ENCODE peak calls at places on chromosomes 4 and X, in four cellular contexts. Y, R, G and D are unnamed samples.

GRCh38 chr4:73406548-73406875 is 2.4 kb downstream of the ALB start:
- DNase-seq in Y (no peak), G (peak), R (no peak), D (no peak)

GRCh38 chrX:72576161-72576896 is 3.7 kb upstream of the HDAC8 start:
- DNase-seq in Y (no peak), R (no peak), G (peak), D (peak)

GRCh38 chr4:32032136-32032672 is 1312.0 kb downstream of the PCDH7 start:
- DNase-seq in Y (no peak), R (no peak), G (no peak), D (no peak)

GRCh38 chr4:47674173-47674572 is 163.7 kb downstream of the CORIN start:
- DNase-seq in G (no peak), Y (no peak), R (no peak), D (peak)

GRCh38 chr4:17310269-17310652 is 201.6 kb downstream of the QDPR start:
- DNase-seq in G (peak), R (peak), Y (no peak), D (peak)

GRCh38 chr4:180156684-180157083 is 2086.5 kb upstream of the TENM3 start:
- DNase-seq in R (no peak), Y (no peak), G (no peak), D (no peak)

GRCh38 chrX:82945332-82945731 is 562.8 kb upstream of the POU3F4 start:
- DNase-seq in G (no peak), R (no peak), Y (no peak), D (peak)

GRCh38 chr4:185693548-185694215 is 118.3 kb downstream of the SORBS2 start:
- DNase-seq in G (no peak), Y (no peak), R (no peak), D (no peak)

GRCh38 chrX:42714981-42715688 is 62.8 kb downstream of the PPP1R2C start:
- DNase-seq in G (peak), Y (peak), R (no peak), D (peak)

GRCh38 chrX:100449696-100450606 is 39.9 kb upstream of the PCDH19 start:
- DNase-seq in Y (no peak), G (no peak), R (no peak), D (peak)

GRCh38 chr4:60962286-60962685 is 237.8 kb upstream of the ADGRL3 start:
- DNase-seq in G (no peak), Y (no peak), R (no peak), D (peak)

GRCh38 chrX:151722241-151722846 is 6.5 kb downstream of the FATE1 start:
- DNase-seq in G (no peak), Y (no peak), R (no peak), D (peak)

GRCh38 chrX:10172867-10173266 is 16.1 kb downstream of the CLCN4 start:
- DNase-seq in G (no peak), Y (no peak), R (no peak), D (peak)

GRCh38 chr4:11506194-11506593 is 77.5 kb upstream of the HS3ST1 start:
- DNase-seq in R (no peak), Y (no peak), G (no peak), D (no peak)

GRCh38 chr4:68948044-68948743 is 3.4 kb downstream of the UGT2A3 start:
- DNase-seq in R (no peak), Y (no peak), G (no peak), D (no peak)

GRCh38 chr4:130486186-130486585 is 1390.2 kb downstream of the C4orf33 start:
- DNase-seq in Y (no peak), G (peak), R (no peak), D (peak)

GRCh38 chr4:158016511-158016910 is 156.3 kb downstream of the GASK1B start:
- DNase-seq in Y (no peak), R (no peak), G (peak), D (peak)

GRCh38 chrX:7146703-7147430 is 645 bp upstream of the STS start:
- DNase-seq in R (no peak), G (no peak), Y (peak), D (peak)

GRCh38 chrX:151178746-151179145 is 2.4 kb downstream of the GPR50 start:
- DNase-seq in R (no peak), G (no peak), Y (no peak), D (no peak)

GRCh38 chrX:54049801-54050200 is 5.5 kb upstream of the PHF8 start:
- DNase-seq in G (no peak), R (no peak), Y (no peak), D (no peak)

GRCh38 chrX:101117701-101118100 is 19.7 kb downstream of the CENPI start:
- DNase-seq in Y (no peak), G (no peak), R (no peak), D (peak)

GRCh38 chr4:142236268-142236667 is 599.9 kb downstream of the IL15 start:
- DNase-seq in G (no peak), R (no peak), Y (no peak), D (peak)

GRCh38 chr4:183960021-183960420 is 54.9 kb downstream of the STOX2 start:
- DNase-seq in G (peak), R (peak), Y (no peak), D (peak)

GRCh38 chr4:119314356-119314755 is 7.6 kb downstream of the FABP2 start:
- DNase-seq in R (no peak), G (peak), Y (peak), D (peak)

GRCh38 chr4:155759372-155760252 is 791 bp downstream of the GUCY1B1 start:
- DNase-seq in Y (no peak), G (no peak), R (no peak), D (peak)

GRCh38 chr4:22667332-22667731 is 25.4 kb upstream of the GBA3 start:
- DNase-seq in R (no peak), Y (no peak), G (no peak), D (peak)

GRCh38 chrX:149512225-149512885 is 7.2 kb upstream of the IDS start:
- DNase-seq in R (no peak), Y (peak), G (no peak), D (peak)

GRCh38 chrX:115602308-115602707 is 41.3 kb downstream of the PLS3 start:
- DNase-seq in Y (no peak), R (no peak), G (no peak), D (no peak)

GRCh38 chr4:77917601-77918000 is 55.0 kb downstream of the MRPL1 start:
- DNase-seq in G (no peak), Y (no peak), R (no peak), D (no peak)

GRCh38 chrX:150049647-150050046 is 111.4 kb upstream of the EOLA2 start:
- DNase-seq in R (no peak), Y (no peak), G (no peak), D (peak)

GRCh38 chrX:100217547-100217946 is 192.5 kb downstream of the PCDH19 start:
- DNase-seq in R (no peak), Y (no peak), G (no peak), D (no peak)

GRCh38 chrX:142999209-142999720 is 26.5 kb upstream of the SPANXN4 start:
- DNase-seq in G (no peak), R (no peak), Y (no peak), D (no peak)

GRCh38 chr4:182536221-182536620 is 293.0 kb downstream of the TENM3 start:
- DNase-seq in R (no peak), G (peak), Y (no peak), D (no peak)

GRCh38 chr4:87007345-87008181 is 72.8 kb downstream of the AFF1 start:
- DNase-seq in G (peak), Y (peak), R (no peak), D (peak)

GRCh38 chrX:20309796-20310195 is 43.1 kb upstream of the RPS6KA3 start:
- DNase-seq in Y (no peak), R (no peak), G (peak), D (peak)

DNA sequence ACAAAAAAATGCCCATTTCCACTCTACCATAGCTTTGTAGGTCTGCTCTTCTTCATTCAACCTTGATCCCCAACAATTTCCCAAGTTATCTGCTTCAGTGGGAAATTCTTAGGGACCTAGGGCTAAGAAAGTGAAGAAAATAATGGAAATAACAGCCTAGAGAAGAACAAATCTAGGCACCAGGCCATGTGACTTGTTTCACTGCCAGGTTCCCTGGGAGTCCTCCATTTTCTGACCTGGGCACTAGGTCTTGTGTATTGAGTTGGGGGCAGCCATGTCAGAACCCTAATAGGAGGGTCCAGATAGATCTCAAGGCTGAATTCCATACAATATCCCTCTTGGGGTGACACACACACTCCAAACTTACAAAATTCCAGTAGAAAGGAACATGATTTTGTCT is 194.6 kb upstream of the STK26 start:
- DNase-seq in R (no peak), G (no peak), Y (no peak), D (no peak)
- H3K4me3 ChIP-seq in R (no peak), G (no peak), Y (no peak), D (no peak)

GRCh38 chr4:128810871-128811570 is 1.5 kb downstream of the JADE1 start:
- DNase-seq in Y (peak), R (peak), G (peak), D (peak)
- TF ChIP-seq CTCF in Y (no peak), R (no peak), G (no peak), D (no peak)

GRCh38 chrX:152917969-152918579 is 20.2 kb downstream of the ZNF185 start:
- DNase-seq in G (no peak), R (no peak), Y (no peak), D (peak)
- H3K4me3 ChIP-seq in G (no peak), R (no peak), Y (no peak), D (no peak)

DNA sequence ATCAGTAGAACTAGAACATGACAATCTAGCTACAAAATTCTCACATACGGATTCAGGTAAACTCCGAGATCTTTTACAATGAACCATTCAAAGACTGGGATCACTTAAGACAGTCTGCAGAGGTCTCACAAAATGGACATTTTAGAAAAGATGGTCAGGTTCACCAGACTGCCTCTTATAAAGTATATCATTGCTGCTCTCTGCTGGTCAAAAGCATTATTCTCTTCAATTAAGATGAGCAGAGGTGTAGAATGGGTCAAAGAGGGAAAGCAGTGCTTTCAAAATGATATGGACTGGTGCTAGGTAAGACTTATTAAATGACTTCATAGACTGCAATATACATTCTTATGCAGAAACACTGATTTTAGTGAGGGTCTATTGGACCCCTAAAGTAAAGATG is 434.7 kb downstream of the PACRGL start:
- DNase-seq in Y (no peak), R (no peak), G (peak), D (peak)
- TF ChIP-seq CTCF in Y (peak), R (no peak), G (peak), D (no peak)

GRCh38 chrX:46571423-46572294 is 1.9 kb upstream of the CHST7 start:
- DNase-seq in Y (no peak), G (no peak), R (no peak), D (no peak)
- H3K4me3 ChIP-seq in Y (no peak), G (no peak), R (no peak), D (no peak)

GRCh38 chrX:50648151-50648550 is 165.8 kb downstream of the SHROOM4 start:
- DNase-seq in Y (no peak), G (peak), R (no peak), D (peak)

GRCh38 chrX:50638123-50638522 is 167.5 kb upstream of the DGKK start:
- DNase-seq in R (no peak), G (no peak), Y (no peak), D (peak)

GRCh38 chrX:50644496-50644895 is 169.5 kb downstream of the SHROOM4 start:
- DNase-seq in Y (no peak), G (no peak), R (no peak), D (no peak)

DNA sequence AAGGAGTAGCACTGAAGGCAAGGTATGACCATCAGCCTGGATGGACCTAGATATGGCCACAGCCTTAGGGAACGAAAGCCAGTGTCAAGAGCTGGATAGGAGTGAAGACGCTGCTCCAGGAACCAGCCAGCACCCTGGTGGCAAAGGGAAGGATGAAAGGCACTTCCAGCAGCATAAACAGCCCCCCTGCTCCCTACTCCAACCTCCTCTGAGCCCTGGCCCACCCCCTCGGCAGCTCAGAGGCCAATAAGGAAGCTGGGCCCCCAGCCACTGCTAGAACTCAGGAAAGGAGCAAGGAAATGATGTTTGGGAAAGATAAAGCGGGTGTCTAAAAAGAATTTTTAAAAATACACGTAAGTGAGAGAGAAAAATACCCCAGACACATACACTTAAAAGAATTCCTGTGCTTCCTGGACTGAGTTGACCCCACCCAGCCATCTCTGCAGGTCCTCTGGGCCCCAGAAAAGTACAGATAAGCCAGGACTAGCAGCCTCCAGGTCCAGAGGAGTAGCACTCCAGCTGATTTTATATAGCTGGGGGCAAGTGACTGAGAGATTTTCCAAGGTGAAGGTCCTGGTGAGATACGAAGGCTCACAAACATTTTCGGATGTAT is 170.4 kb downstream of the SHROOM4 start:
- DNase-seq in R (no peak), Y (no peak), G (no peak), D (no peak)
- TF ChIP-seq CTCF in R (no peak), Y (no peak), G (no peak), D (no peak)

DNA sequence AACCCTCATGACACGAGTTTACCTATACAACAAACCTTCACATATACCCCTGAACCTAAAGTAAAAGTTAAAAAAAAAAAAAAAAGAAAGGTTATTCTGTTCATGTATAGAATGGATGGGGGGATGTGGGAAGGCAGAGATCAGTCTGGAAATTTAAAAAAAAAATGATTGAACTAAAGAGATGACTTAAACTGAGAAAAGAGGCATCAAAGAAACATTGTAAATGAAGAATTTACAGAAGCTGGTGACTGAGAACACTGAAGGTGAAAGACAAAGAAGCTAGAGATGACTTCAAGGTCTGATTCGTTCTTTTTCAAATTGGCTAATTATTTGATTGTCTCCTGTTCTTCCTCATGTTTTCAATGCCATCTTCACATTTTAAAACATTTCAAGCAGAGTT is 12.8 kb upstream of the ABCG2 start:
- DNase-seq in G (no peak), R (no peak), Y (no peak), D (no peak)
- H3K4me3 ChIP-seq in G (no peak), R (no peak), Y (no peak), D (no peak)

GRCh38 chrX:1323315-1323714 is 13.3 kb upstream of the IL3RA start:
- DNase-seq in Y (peak), R (peak), G (no peak), D (peak)
- TF ChIP-seq CTCF in Y (peak), R (peak), G (no peak), D (peak)

DNA sequence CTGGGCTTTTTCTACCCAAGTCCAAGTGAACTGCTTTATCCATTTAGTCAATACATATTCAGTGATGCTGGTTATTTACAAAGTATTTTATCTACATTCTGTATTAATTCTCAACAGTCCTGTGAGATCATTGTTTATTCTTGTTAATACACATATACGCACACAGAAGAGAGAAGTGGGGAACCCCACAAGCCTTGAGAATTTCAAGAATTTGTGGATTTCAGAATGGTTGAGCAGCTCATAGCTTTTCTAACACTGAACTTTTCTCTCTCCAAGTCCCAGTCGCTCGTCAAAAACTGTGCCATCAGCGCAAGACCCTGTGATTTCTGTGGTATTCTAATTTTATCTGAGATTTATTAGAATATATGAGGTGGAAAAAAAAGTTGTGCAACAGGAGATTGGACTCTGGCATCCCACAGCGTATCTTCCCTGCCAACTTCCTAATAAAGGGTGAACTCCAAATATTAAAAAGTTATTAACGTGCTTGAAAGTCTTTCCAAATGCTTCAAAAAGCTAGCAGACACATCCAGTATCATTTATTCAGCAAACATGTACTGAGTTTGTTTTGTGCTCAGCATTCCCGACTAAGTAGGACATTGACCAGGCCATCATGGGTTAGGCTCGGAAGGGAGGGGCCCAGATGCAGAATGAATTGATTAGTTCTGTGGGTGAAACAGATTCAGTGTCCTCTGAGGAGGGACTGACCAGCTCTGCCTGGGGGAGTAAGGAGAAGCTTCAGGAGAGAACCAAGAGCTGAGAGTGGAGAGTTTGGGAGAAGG is 165.6 kb downstream of the CBR4 start:
- DNase-seq in Y (no peak), G (peak), R (no peak), D (peak)
- H3K4me3 ChIP-seq in Y (no peak), G (no peak), R (no peak), D (no peak)